ENCODE peak calls at places on chromosomes 7 and 10, in ten cellular contexts. A, X, U, N, I, G, S, P, C and J are unnamed samples.

GRCh38 chr10:103776878-103777591 is 78.3 kb downstream of the SH3PXD2A start:
- DNase-seq in S (no peak), A (no peak), G (peak; percentile 54), C (no peak), N (no peak), P (no peak), I (no peak), X (no peak), U (no peak), J (peak; percentile 46)

GRCh38 chr10:96588601-96589419 is 2.0 kb upstream of the TM9SF3 start:
- DNase-seq in N (no peak), U (no peak), G (no peak), P (no peak), S (peak; percentile 74), X (no peak), A (no peak), I (no peak), C (no peak), J (peak; percentile 65)

GRCh38 chr10:1141261-1141660 is 85.1 kb downstream of the WDR37 start:
- DNase-seq in I (no peak), G (no peak), X (no peak), C (no peak), U (no peak), S (no peak), A (no peak), P (no peak), N (no peak), J (no peak)

GRCh38 chr7:87332321-87332720 is 13.1 kb upstream of the CROT start:
- DNase-seq in S (no peak), I (no peak), P (no peak), X (no peak), G (no peak), C (no peak), A (no peak), N (no peak), U (no peak), J (no peak)

GRCh38 chr10:103227416-103227815 is 18.3 kb upstream of the RPEL1 start:
- DNase-seq in U (no peak), C (no peak), A (no peak), I (no peak), X (no peak), S (no peak), N (no peak), G (no peak), P (no peak), J (no peak)

GRCh38 chr10:78261291-78261690 is 227.6 kb downstream of the RPS24 start:
- DNase-seq in A (no peak), S (no peak), C (no peak), I (no peak), P (no peak), N (no peak), X (no peak), U (no peak), G (no peak), J (no peak)

GRCh38 chr7:32762894-32763293 is 128.7 kb downstream of the KBTBD2 start:
- DNase-seq in A (peak; percentile 26), U (no peak), S (no peak), X (peak; percentile 54), N (no peak), I (no peak), C (no peak), P (no peak), G (no peak), J (no peak)

GRCh38 chr10:122525788-122526187 is 34.8 kb upstream of the DMBT1 start:
- DNase-seq in I (peak; percentile 17), A (no peak), G (no peak), N (peak; percentile 23), U (no peak), X (peak; percentile 57), C (no peak), P (no peak), S (no peak), J (no peak)

GRCh38 chr7:127650842-127651555 is 995 bp upstream of the SND1 start:
- DNase-seq in S (peak; percentile 57), C (no peak), U (no peak), N (no peak), A (peak; percentile 39), P (no peak), X (peak; percentile 77), G (peak; percentile 61), I (no peak), J (peak; percentile 33)

GRCh38 chr7:25854059-25854458 is 297.9 kb upstream of the NFE2L3 start:
- DNase-seq in G (no peak), I (no peak), C (no peak), U (no peak), S (no peak), N (no peak), X (no peak), A (peak; percentile 22), P (no peak), J (no peak)

GRCh38 chr10:88186335-88186734 is 322.9 kb downstream of the PTEN start:
- DNase-seq in C (no peak), X (no peak), A (no peak), N (no peak), I (no peak), G (peak; percentile 79), U (no peak), P (no peak), S (no peak), J (no peak)

DNA sequence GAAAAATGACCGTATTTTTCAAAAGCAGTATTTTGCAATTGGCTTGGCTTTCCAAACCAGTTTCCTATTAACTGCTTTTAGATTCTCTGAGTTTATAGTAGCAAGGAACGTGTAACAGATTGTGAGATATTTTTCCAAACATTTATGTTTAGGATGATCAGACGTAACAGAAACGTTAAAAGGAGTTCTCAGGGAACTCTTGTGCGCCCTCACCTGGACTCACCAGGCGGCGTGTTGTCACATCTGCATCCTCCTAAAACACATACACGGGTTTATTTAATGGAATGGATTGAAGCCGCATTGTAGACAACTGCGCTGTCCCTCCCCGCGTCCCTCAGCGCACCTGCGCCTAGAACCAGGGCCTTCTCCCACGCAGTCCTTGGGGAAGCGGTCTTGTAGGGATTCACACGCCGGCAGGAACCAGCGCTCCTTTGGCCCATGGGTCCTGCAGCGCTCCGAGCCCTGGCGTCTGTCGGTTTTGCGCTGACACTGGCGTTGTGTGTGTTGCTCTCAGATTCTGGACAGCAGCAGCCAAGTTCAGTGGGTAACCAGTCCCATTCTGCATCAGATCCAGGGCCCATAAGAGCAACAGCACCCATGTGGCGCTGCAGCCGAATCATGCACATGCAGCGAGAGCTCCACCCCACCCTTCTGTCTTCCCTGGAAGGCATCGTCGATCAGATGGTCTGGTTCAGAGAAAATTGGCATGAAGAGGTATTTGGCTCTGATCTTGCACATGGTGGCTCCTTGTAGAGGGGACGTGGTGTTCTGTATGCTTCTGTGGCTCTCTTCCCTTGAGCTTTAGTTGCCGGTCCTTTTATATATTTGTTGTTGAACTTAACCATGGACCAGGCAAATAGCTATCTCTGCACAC is 114.9 kb downstream of the TRRAP start:
- DNase-seq in A (no peak), X (peak; percentile 47), C (no peak), G (no peak), I (no peak), S (no peak), P (no peak), N (no peak), U (no peak), J (no peak)
- TF ChIP-seq CTCF in A (no peak), X (peak; percentile 49), C (peak; percentile 14), G (no peak), I (no peak), S (no peak), P (no peak), N (peak; percentile 12), U (peak; percentile 19), J (no peak)

DNA sequence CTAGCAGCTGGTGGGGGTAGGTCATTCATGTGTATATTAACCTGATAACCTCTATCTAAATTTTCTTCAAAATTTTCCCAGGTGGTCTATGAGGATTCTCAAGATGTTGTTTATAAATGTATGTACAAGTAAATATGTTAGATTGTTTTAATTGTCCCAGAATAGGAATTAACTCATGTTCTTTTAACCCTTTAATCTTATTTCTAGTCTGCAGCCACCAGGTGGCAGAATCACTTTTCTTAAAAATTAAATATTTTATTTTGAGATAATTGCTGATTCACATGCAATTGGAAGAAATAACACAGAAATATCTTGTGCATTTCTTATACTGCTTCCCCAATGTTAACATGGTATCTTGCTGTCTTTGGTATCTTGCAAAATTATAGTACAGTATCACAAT is 589.5 kb downstream of the ARL4A start:
- DNase-seq in S (no peak), G (peak; percentile 30), P (no peak), C (no peak), A (no peak), U (no peak), N (peak; percentile 6), X (peak; percentile 21), I (peak; percentile 4), J (no peak)
- TF ChIP-seq CTCF in S (no peak), G (no peak), P (peak; percentile 9), C (peak; percentile 34), A (peak; percentile 21), U (peak; percentile 74), N (peak; percentile 30), X (no peak), I (peak; percentile 54), J (peak; percentile 39)

GRCh38 chr10:49393301-49393700 is 2.6 kb downstream of the DRGX start:
- DNase-seq in S (no peak), A (no peak), G (no peak), N (no peak), I (no peak), C (no peak), X (no peak), U (no peak), P (no peak), J (no peak)

GRCh38 chr10:49396666-49396999 is 744 bp upstream of the DRGX start:
- DNase-seq in S (no peak), P (no peak), U (no peak), G (no peak), X (no peak), C (no peak), I (no peak), N (no peak), A (no peak), J (no peak)

GRCh38 chr10:49395741-49396665 is at the start of gene DRGX:
- DNase-seq in P (no peak), U (no peak), A (peak; percentile 32), X (peak; percentile 46), C (no peak), S (no peak), I (no peak), G (no peak), N (no peak), J (no peak)

GRCh38 chr10:49394933-49395740 is 752 bp downstream of the DRGX start:
- DNase-seq in P (no peak), S (no peak), C (no peak), U (no peak), G (no peak), X (peak; percentile 67), A (peak; percentile 43), I (no peak), N (no peak), J (no peak)

DNA sequence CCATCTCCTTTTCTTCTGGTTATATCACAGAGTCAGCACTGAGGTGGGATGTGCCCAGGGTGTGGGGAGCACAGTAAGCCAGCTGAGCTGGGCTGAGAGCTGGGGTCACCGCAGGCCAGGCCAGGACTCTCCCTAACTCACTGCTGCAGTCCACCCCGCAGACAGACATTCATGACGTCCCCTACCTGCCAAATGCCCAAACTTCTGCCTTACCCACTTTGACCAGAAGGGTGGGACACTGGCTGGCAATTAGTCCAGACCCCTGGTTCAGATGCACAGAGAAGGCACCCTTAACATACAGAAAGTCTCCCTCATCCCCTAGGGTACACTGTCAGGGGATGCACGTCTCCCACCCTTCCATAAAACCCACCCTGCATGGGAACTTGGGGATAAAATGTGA is 2.1 kb downstream of the DRGX start:
- DNase-seq in X (peak; percentile 41), I (no peak), S (no peak), C (no peak), A (peak; percentile 31), G (no peak), N (no peak), U (no peak), P (no peak), J (no peak)
- TF ChIP-seq CTCF in X (peak; percentile 31), I (no peak), S (no peak), C (no peak), A (no peak), G (no peak), N (no peak), U (peak; percentile 19), P (no peak), J (no peak)

GRCh38 chr7:138097064-138097741 is 20.9 kb downstream of the AKR1D1 start:
- DNase-seq in N (peak; percentile 41), S (peak; percentile 64), A (peak; percentile 21), C (no peak), I (peak; percentile 31), X (peak; percentile 53), U (no peak), G (no peak), P (no peak), J (peak; percentile 36)
- TF ChIP-seq CTCF in N (peak; percentile 43), S (peak; percentile 45), A (no peak), C (peak; percentile 14), I (peak; percentile 27), X (peak; percentile 46), U (peak; percentile 48), G (no peak), P (peak; percentile 23), J (peak; percentile 47)